ENCODE peak calls at places on chromosomes 7 and 10, in four cellular contexts. E is GM12865, T is heart left ventricle, Y is RWPE2. D is an unnamed sample.

GRCh38 chr10:73827346-73828089 is 16.1 kb upstream of the NDST2 start:
- DNase-seq in Y (peak; percentile 82), T (no peak), E (no peak), D (peak; percentile 61)

GRCh38 chr10:30701471-30702173 is 72.1 kb upstream of the LYZL2 start:
- DNase-seq in Y (no peak), T (no peak), E (peak; percentile 94), D (no peak)

GRCh38 chr10:43295436-43295835 is 28.6 kb upstream of the RASGEF1A start:
- DNase-seq in T (no peak), E (no peak), Y (no peak), D (no peak)

GRCh38 chr10:31319602-31320178 is 674 bp downstream of the ZEB1 start:
- DNase-seq in T (peak; percentile 37), Y (no peak), E (peak; percentile 36), D (no peak)

GRCh38 chr10:124943301-124944092 is 1.6 kb downstream of the ZRANB1 start:
- DNase-seq in E (no peak), T (no peak), Y (no peak), D (no peak)

GRCh38 chr7:129851174-129851573 is 101.6 kb downstream of the UBE2H start:
- DNase-seq in T (no peak), E (no peak), Y (no peak), D (no peak)

GRCh38 chr7:97200043-97200442 is 82.5 kb downstream of the SDHAF3 start:
- DNase-seq in Y (no peak), E (no peak), T (no peak), D (no peak)

GRCh38 chr7:140230862-140231778 is 54.3 kb upstream of the KDM7A start:
- DNase-seq in E (no peak), Y (no peak), T (peak; percentile 60), D (no peak)

GRCh38 chr10:98444314-98445006 is 2.3 kb downstream of the HPS1 start:
- DNase-seq in T (no peak), E (peak; percentile 30), Y (no peak), D (no peak)

GRCh38 chr10:28459453-28460144 is 73.3 kb upstream of the WAC start:
- DNase-seq in T (no peak), Y (no peak), E (peak; percentile 39), D (no peak)

GRCh38 chr7:45595809-45596664 is 21.9 kb downstream of the ADCY1 start:
- DNase-seq in E (no peak), T (no peak), Y (peak; percentile 29), D (no peak)

GRCh38 chr10:102511562-102512274 is 7.9 kb downstream of the SUFU start:
- DNase-seq in E (peak; percentile 59), T (no peak), Y (no peak), D (no peak)

GRCh38 chr7:46133076-46133475 is 212.0 kb upstream of the IGFBP3 start:
- DNase-seq in E (no peak), Y (no peak), T (no peak), D (no peak)

GRCh38 chr7:50069613-50070012 is 23.4 kb downstream of the ZPBP start:
- DNase-seq in Y (no peak), E (peak; percentile 70), T (no peak), D (no peak)

GRCh38 chr7:26199301-26200112 is 1.0 kb downstream of the HNRNPA2B1 start:
- DNase-seq in E (peak; percentile 72), Y (no peak), T (peak; percentile 83), D (no peak)

GRCh38 chr10:71433983-71434744 is 37.4 kb downstream of the CDH23 start:
- DNase-seq in E (no peak), Y (peak; percentile 34), T (no peak), D (no peak)

GRCh38 chr10:66719483-66719882 is 206.4 kb upstream of the LRRTM3 start:
- DNase-seq in T (no peak), Y (no peak), E (no peak), D (no peak)

GRCh38 chr10:18216482-18216881 is 76.3 kb downstream of the CACNB2 start:
- DNase-seq in T (no peak), Y (no peak), E (peak; percentile 3), D (no peak)

GRCh38 chr10:28690545-28690944 is 13.2 kb downstream of the BAMBI start:
- DNase-seq in T (no peak), E (no peak), Y (no peak), D (no peak)

GRCh38 chr10:34205452-34205851 is 609.6 kb downstream of the PARD3 start:
- DNase-seq in T (no peak), Y (no peak), E (no peak), D (no peak)

GRCh38 chr7:115047968-115048720 is 126.2 kb downstream of the MDFIC start:
- DNase-seq in T (no peak), Y (no peak), E (no peak), D (no peak)

GRCh38 chr7:128842674-128843641 is 12.8 kb downstream of the FLNC start:
- DNase-seq in Y (peak; percentile 55), E (no peak), T (peak; percentile 29), D (peak; percentile 82)

GRCh38 chr10:132865236-132865635 is 77.1 kb downstream of the CFAP46 start:
- DNase-seq in T (peak; percentile 11), Y (peak; percentile 45), E (no peak), D (peak; percentile 77)

GRCh38 chr10:98885380-98885779 is 350.3 kb downstream of the HPSE2 start:
- DNase-seq in Y (no peak), T (no peak), E (no peak), D (no peak)

GRCh38 chr7:28136885-28137284 is 43.7 kb downstream of the JAZF1 start:
- DNase-seq in Y (no peak), T (no peak), E (no peak), D (no peak)

GRCh38 chr7:25669954-25670841 is 441.9 kb upstream of the NPVF start:
- DNase-seq in Y (no peak), E (no peak), T (peak; percentile 57), D (no peak)

DNA sequence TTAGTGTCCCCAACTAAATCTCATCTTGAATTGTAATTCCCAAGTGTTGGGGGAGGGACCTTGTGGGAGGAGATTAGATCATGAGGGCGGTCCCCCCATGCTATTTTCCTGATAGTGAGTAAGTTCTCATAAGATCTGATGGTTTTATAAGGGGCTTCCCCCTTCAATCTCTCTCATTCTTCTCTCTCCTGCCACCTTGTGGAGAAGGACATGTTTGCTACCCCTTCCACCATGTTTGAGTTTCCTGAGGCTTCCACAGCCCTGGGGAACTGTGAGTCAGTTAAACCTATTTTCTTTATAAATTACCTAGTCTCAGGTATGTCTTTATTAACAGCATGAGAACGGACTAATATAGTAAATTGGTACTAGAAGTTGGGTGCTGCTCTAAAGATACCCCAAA is 365.6 kb downstream of the ANKRD7 start:
- DNase-seq in T (no peak), Y (no peak), E (peak; percentile 46), D (no peak)
- TF ChIP-seq CTCF in T (peak; percentile 32), Y (peak; percentile 51), E (peak; percentile 50), D (peak; percentile 64)

GRCh38 chr7:106309352-106309751 is 24.6 kb upstream of the NAMPT start:
- DNase-seq in E (no peak), Y (no peak), T (no peak), D (no peak)
- TF ChIP-seq CTCF in E (no peak), Y (no peak), T (no peak), D (no peak)

DNA sequence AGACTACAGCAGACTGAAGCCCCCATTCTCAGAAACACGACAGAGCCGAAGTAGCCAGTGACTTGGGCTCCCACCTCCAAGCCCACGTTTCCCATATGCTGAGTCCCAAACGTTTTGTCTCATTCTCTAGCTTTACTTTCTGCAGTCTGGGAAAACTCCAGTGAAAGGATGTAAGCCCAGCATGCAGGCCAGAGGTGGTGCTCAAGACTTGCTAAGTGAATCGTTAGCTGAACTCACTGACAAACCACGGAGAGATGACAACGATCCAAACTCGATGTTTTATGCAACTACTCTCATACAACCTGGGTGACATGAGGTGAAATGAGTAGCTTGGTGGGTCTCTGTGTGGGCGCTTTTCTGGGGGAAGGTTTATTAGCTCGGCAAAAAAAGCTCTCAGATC is 731.8 kb downstream of the SUGCT start:
- DNase-seq in Y (no peak), T (no peak), E (no peak), D (no peak)
- TF ChIP-seq CTCF in Y (no peak), T (peak; percentile 22), E (no peak), D (peak; percentile 43)

GRCh38 chr7:16421333-16422099 is at the start of gene CRPPA:
- DNase-seq in Y (peak; percentile 59), E (no peak), T (peak; percentile 57), D (no peak)
- TF ChIP-seq CTCF in Y (no peak), E (no peak), T (peak; percentile 21), D (no peak)